ENCODE peak calls at places on chromosomes 11 and 22, in five cellular contexts. E, J, O, W and M are unnamed samples.
A peak's percentile ranks its signal among the peaks of the same experiment; 100 is the strongest.

GRCh38 chr22:48748113-48748859 is 1079.4 kb downstream of the BRD1 start:
- DNase-seq in O (no peak), E (no peak), J (no peak), W (no peak), M (no peak)

GRCh38 chr22:37267128-37267587 is 15.2 kb upstream of the CYTH4 start:
- DNase-seq in J (no peak), O (no peak), W (peak; percentile 57), E (peak; percentile 84), M (peak; percentile 14)

GRCh38 chr11:47617417-47617809 is 23.2 kb upstream of the C1QTNF4 start:
- DNase-seq in J (no peak), W (peak; percentile 91), O (no peak), E (no peak), M (no peak)

GRCh38 chr22:40484906-40485660 is 114.7 kb downstream of the SGSM3 start:
- DNase-seq in W (peak; percentile 60), O (no peak), J (no peak), E (no peak), M (peak; percentile 66)

GRCh38 chr22:23072035-23072910 is 2.0 kb downstream of the GNAZ start:
- DNase-seq in J (no peak), E (no peak), W (peak; percentile 6), O (no peak), M (no peak)

GRCh38 chr22:20533095-20533878 is 25.9 kb downstream of the MED15 start:
- DNase-seq in E (no peak), O (no peak), J (no peak), W (no peak), M (no peak)

GRCh38 chr11:7590529-7590928 is 76.7 kb downstream of the PPFIBP2 start:
- DNase-seq in J (no peak), E (no peak), O (no peak), W (no peak), M (no peak)

GRCh38 chr11:6628526-6628925 is 9.3 kb upstream of the TPP1 start:
- DNase-seq in E (no peak), J (no peak), W (no peak), O (no peak), M (no peak)

GRCh38 chr11:132054822-132055221 is 684.4 kb downstream of the NTM start:
- DNase-seq in O (no peak), J (peak; percentile 57), E (no peak), W (peak; percentile 91), M (peak; percentile 5)

GRCh38 chr22:37820350-37820749 is 2.8 kb upstream of the GALR3 start:
- DNase-seq in O (no peak), J (no peak), E (no peak), W (no peak), M (no peak)

GRCh38 chr11:126592496-126593410 is 237.3 kb downstream of the ST3GAL4 start:
- DNase-seq in O (no peak), J (no peak), E (peak; percentile 46), W (no peak), M (no peak)

DNA sequence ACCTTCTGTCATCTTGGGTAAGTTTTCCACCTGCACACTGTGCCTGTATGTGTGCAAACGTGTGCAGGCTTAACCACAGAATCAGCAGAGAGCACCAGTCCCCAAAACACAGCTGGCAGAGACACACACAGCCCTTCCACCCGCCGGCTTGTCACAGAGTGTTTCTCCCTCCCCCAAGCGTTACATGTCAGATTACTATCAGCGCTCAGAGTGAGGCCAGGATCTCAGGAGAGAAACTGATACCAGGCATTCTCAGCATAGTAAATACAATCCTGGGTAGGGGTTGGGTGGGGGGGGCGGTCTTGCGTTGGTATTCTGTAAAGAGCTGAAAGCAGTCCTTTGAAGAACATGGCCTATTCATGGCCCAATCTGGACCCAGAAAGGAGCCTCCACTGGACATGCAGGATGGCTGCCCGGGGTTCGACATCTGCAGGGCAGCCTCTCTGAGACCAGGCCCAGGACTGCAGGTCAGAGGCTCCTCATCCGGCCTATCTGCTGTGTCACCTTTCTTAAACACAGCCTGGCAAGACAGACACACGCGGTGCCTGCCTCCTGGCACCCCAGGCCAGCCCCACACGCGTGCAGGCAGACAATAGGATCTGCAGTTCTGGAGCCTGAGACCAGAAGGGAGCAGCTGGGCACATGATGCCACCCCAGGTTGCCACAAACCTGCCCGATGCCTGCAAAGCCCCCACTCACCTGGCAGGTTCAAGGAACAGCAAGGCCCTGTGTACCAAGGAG is 1.7 kb downstream of the OSBPL5 start:
- DNase-seq in J (no peak), W (peak; percentile 28), E (no peak), O (no peak), M (no peak)
- H3K4me3 ChIP-seq in J (peak overlapping the region; percentile 20), W (peak overlapping the region; percentile 82), E (peak overlapping the region; percentile 74), O (no peak overlapping the region), M (peak overlapping the region; percentile 69)

DNA sequence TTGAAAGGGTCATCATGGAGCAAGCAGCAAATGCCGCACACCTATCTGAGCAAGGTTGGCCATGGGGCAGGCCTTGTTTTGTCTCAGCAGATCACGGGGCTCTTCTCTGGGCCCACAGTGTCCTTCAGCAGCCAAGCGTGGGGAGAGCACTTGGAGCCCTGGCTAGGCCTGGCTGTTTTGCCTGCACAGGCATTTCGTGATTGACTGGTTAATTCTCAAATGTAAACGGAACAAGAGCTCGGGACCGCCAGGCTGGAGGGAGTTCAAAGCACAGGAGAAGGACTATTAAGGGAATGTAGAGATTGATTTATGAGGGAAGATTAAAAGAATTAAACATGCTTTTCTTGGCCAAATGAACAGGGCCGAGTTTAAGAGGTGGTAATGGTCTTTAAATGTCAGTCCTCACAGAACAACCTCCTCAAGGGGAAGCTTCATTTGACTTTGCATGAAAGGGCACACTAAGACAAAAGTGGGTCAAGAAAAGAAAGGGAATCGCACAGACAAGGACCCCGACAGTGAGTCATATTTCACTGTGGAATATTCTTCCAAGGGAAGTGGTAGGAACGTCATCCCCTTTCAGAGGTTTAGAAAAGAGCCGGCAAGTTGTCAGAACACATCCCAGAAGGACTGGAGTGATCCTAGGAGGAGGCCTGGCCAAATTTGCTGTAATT is 20.7 kb downstream of the SPON1 start:
- DNase-seq in E (no peak), O (no peak), J (no peak), W (peak; percentile 49), M (no peak)
- H3K27ac ChIP-seq in E (no peak overlapping the region), O (no peak overlapping the region), J (no peak overlapping the region), W (no peak overlapping the region), M (no peak overlapping the region)

GRCh38 chr11:35160902-35161585 is 22.1 kb downstream of the CD44 start:
- DNase-seq in W (no peak), E (no peak), O (no peak), J (no peak), M (no peak)

GRCh38 chr11:35159111-35159510 is 20.1 kb downstream of the CD44 start:
- DNase-seq in W (no peak), O (no peak), E (no peak), J (no peak), M (no peak)

GRCh38 chr11:35157814-35158213 is 18.8 kb downstream of the CD44 start:
- DNase-seq in J (no peak), O (no peak), E (no peak), W (no peak), M (no peak)

GRCh38 chr11:35160248-35160820 is 21.4 kb downstream of the CD44 start:
- DNase-seq in W (no peak), E (no peak), O (no peak), J (no peak), M (no peak)

GRCh38 chr11:35158371-35159081 is 19.6 kb downstream of the CD44 start:
- DNase-seq in W (peak; percentile 50), O (no peak), J (no peak), E (no peak), M (no peak)
- H3K4me1 ChIP-seq in W (peaks cover 79% of the 10 kb centered on the region), O (peaks cover under 1% of the 10 kb centered on the region), J (peaks cover 98% of the 10 kb centered on the region), E (peaks cover 22% of the 10 kb centered on the region), M (no peaks in the 10 kb centered on the region)

DNA sequence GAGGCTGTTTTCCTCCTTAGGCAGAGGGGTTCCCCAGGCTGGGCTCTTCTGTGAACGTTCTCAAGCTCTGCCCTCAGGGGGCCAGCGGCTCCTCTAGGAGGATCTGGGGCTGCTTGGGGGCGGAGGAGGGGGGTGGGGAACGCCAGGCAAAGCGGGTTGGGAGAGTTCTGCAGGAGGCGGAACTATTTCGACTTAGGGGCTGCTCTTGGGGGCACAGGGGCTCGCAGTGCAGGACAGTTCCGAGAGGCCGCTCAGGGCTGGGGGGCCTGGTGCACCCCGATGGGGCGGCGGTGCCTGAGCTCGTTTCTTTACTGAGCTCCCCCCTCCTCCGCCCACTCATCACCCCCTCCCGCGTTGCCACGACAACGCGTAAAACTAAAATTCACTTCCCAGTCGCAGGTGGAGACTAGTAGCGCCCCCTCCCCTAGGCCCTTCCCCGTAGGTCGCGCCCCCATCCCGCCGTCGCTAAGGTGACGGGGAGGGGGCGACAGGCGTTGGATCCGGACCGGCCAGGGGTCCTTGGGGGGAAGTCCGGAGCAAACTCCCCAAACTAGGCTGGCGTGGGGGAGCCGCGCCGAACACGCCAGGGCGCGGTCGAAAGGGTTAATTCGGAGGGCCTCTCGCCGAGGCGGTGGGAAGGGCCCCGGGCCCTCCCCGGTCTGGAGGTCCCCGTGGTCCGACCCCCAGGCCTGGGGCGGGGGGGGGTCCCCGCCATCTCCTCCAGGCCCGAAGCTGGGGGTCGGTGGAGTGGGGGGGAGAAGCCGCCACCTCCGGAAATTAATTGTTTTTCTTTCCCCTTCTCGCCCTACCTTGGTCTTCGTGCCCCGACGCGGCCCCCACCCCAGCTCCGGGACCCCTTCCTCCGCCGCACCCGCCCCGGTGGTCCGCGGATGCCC is 856 bp downstream of the SHANK3 start:
- DNase-seq in O (no peak), J (no peak), W (no peak), E (peak; percentile 69), M (no peak)
- H3K4me3 ChIP-seq in O (peak overlapping the region; percentile 48), J (no peak overlapping the region), W (no peak overlapping the region), E (peak overlapping the region; percentile 77), M (no peak overlapping the region)

DNA sequence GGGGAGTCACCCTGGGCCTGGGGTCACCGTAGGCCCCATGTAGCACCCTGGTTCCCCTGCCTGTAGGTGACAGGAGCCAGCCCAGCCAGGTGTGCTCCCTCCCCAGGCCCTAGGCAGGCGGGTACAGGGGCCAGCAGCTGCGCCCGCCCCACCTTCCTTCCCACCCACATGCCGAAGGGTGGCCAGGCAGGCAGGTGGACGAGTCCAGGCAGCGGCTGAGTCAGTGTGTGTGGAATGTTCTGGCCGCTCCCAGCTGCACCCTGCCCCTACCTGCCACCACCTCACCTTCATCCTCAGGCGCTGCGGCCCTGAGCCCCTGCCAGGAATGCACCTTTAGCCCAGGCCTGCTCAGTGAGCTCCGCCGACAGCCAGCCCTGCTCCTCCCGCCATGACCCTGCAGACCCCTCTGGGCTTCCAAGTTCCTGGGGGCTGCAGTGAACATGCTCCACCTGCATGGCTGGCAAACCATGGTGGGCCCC is 619 bp upstream of the SYT8 start:
- DNase-seq in W (no peak), E (no peak), J (peak; percentile 95), O (no peak), M (no peak)
- H3K27ac ChIP-seq in W (no peak overlapping the region), E (no peak overlapping the region), J (peak overlapping the region; percentile 96), O (no peak overlapping the region), M (no peak overlapping the region)

DNA sequence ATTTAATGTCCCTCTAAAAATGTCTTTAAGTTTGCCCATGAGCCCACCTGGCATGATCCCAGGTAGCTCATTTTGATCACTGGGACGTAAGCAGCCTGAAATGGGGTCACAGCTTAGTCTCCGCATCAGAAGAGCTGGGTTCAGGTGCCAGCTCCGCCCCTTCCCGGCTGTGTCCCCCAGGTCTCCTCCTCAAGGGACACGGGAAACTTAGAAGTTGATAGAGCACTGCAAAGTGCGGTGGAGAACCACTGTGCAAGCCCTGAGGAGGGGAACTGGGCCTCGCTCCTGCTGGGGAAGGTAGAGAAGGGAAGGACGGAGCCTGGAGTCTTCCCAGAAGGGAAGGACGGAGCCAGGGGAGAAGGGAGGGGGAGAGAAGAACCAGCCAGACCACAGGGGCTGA is 7.7 kb downstream of the TOM1 start:
- DNase-seq in W (no peak), O (no peak), E (no peak), J (no peak), M (no peak)
- H3K4me1 ChIP-seq in W (peaks cover 25% of the 10 kb centered on the region), O (no peaks in the 10 kb centered on the region), E (peaks cover 4% of the 10 kb centered on the region), J (peaks cover 5% of the 10 kb centered on the region), M (peaks cover 38% of the 10 kb centered on the region)